ENCODE peak calls at places on chromosomes 4 and X, in four cellular contexts. X is cardiac muscle cell; D is CD8-positive, alpha-beta memory T cell; I is uterus. P is an unnamed sample.

GRCh38 chr4:74148205-74148604 is 9.7 kb upstream of the MTHFD2L start:
- DNase-seq in I (no peak), D (no peak), X (no peak), P (no peak)

GRCh38 chrX:115559672-115560071 is 1.3 kb upstream of the PLS3 start:
- DNase-seq in I (no peak), X (no peak), D (no peak), P (no peak)

GRCh38 chrX:107480272-107480671 is 30.8 kb downstream of the FRMPD3 start:
- DNase-seq in X (no peak), I (no peak), D (peak; percentile 24), P (no peak)

GRCh38 chrX:119272882-119273806 is 37.1 kb downstream of the PGRMC1 start:
- DNase-seq in X (peak; percentile 29), I (no peak), D (peak; percentile 47), P (no peak)

GRCh38 chr4:42341518-42342026 is 55.7 kb upstream of the SHISA3 start:
- DNase-seq in X (no peak), I (no peak), D (no peak), P (no peak)

GRCh38 chr4:174648859-174649258 is 126.6 kb upstream of the HPGD start:
- DNase-seq in X (no peak), D (no peak), I (no peak), P (no peak)

GRCh38 chr4:168908093-168908492 is 102.0 kb downstream of the CBR4 start:
- DNase-seq in D (no peak), X (no peak), I (no peak), P (no peak)

GRCh38 chr4:150056569-150056968 is 21.7 kb upstream of the DCLK2 start:
- DNase-seq in D (no peak), X (no peak), I (no peak), P (no peak)

GRCh38 chrX:15340867-15341266 is 5.5 kb upstream of the PIGA start:
- DNase-seq in I (no peak), X (no peak), D (no peak), P (no peak)

GRCh38 chrX:142327182-142327581 is 122.1 kb upstream of the MAGEC2 start:
- DNase-seq in X (no peak), D (no peak), I (no peak), P (no peak)

GRCh38 chrX:96183843-96184242 is 500.8 kb upstream of the DIAPH2 start:
- DNase-seq in D (no peak), I (no peak), X (no peak), P (no peak)

GRCh38 chr4:46505131-46505530 is 115.2 kb upstream of the GABRA2 start:
- DNase-seq in D (no peak), X (no peak), I (no peak), P (no peak)

GRCh38 chrX:102934624-102935023 is 2.4 kb upstream of the RAB40AL start:
- DNase-seq in X (no peak), I (no peak), D (no peak), P (no peak)

DNA sequence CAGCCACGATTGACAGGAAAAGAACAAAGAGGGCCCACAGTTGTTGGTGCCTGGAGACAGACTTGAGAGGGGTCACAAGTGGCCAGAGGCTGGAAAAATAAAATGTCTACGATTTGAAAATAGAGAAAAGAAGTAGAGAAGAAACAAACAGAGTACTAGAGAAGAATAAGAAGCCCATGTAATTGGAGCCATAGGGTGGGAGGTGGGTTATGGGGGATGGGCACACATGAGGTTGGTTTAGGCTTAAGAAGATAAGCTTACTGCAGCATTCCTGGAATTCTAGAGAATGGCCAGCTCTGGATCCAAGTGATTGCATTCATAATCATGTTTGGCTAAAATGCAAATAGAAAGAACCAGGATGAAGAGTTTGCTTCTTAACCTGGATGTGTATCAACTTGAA is 210.7 kb downstream of the MAML3 start:
- DNase-seq in I (no peak), X (peak; percentile 55), D (no peak), P (no peak)
- H3K27ac ChIP-seq in I (no peak overlapping the region), X (peak overlapping the region; percentile 84), D (no peak overlapping the region), P (no peak overlapping the region)

DNA sequence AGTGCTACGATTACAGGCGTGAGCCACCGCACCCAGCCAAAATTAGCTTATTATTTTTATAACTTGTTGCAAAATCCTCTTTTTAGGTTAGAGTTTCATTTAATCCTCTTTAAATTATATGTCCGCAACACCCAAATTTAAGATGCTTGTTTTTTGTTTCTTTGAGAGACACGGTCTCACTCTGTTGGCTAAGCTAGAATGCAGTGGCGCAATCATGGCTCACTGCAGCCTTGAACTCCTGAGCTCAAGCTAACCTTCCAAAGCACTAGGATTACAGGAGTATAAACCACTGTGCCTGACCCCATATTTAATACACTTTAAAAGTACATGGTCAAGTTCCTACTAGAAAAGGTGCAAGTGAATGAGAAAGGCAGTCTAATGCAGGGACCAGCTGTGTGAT is 2.2 kb downstream of the RBBP7 start:
- DNase-seq in X (no peak), D (no peak), I (no peak), P (no peak)
- H3K4me3 ChIP-seq in X (no peak overlapping the region), D (no peak overlapping the region), I (peak overlapping the region; percentile 87), P (no peak overlapping the region)

GRCh38 chrX:20254712-20255299 is 11.9 kb downstream of the RPS6KA3 start:
- DNase-seq in I (no peak), X (no peak), D (no peak), P (no peak)

GRCh38 chrX:20253232-20253543 is 13.5 kb downstream of the RPS6KA3 start:
- DNase-seq in D (no peak), X (no peak), I (no peak), P (no peak)

GRCh38 chrX:20248592-20249192 is 18.0 kb downstream of the RPS6KA3 start:
- DNase-seq in D (peak; percentile 23), I (no peak), X (no peak), P (no peak)

GRCh38 chrX:20252392-20253231 is 14.1 kb downstream of the RPS6KA3 start:
- DNase-seq in I (no peak), X (peak; percentile 37), D (peak; percentile 62), P (no peak)
- H3K27ac ChIP-seq in I (no peak overlapping the region), X (no peak overlapping the region), D (no peak overlapping the region), P (no peak overlapping the region)

GRCh38 chr4:120025516-120025915 is 41.1 kb downstream of the MAD2L1 start:
- DNase-seq in X (no peak), D (no peak), I (no peak), P (no peak)

DNA sequence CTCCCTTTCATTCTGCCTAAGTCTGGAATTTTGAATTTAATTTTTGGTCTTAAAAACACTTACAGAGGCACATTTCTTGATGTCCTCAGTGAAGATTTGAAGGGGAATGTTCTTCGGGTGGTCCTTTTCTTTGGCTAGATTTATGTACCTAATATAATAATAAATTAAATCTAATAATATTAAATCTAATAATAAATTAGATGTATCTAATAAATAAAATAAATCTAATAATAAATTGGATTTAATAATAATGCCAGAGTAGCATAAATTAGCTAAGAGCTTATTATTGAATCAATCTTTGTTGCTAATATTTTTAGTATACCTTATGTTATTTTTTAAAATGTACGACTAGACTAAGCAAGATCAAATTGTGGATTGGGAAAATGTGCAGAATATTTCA is 39.8 kb downstream of the MAD2L1 start:
- DNase-seq in X (no peak), I (no peak), D (no peak), P (no peak)
- H3K4me3 ChIP-seq in X (no peak overlapping the region), I (no peak overlapping the region), D (no peak overlapping the region), P (no peak overlapping the region)

DNA sequence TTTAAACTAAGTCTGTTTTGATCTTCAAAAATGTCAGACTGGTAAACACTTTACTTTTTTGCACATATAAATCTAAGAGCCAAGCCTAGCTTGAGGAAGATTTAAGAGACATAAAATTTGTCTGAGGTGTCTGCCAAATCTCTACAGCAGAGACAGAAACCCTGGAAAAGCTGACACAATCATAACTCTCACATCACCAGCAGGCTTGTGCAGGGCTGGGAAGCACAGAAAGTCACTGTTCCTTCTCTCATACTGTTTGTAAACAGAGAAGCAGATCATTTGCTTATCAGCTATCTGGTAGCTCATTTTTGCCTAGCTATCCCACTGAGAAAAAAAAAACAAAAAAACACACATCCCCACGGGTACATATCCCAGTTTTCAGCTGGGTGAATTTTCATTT is 7.0 kb downstream of the ENOX2 start:
- DNase-seq in X (no peak), D (no peak), I (no peak), P (no peak)
- H3K27ac ChIP-seq in X (peak overlapping the region; percentile 79), D (no peak overlapping the region), I (peak overlapping the region; percentile 68), P (no peak overlapping the region)

P was measured in thoracic aorta.